ENCODE peak calls at places on chromosome 9, in eight cellular contexts. J, W, E, T, R, Z, N and U are unnamed samples. For H3K27me3, the result is how much of the 10 kb centered on the place peaks cover.

GRCh38 chr9:137427454-137428310 is 4.5 kb downstream of the NOXA1 start:
- DNase-seq in T (no peak), W (no peak), J (no peak), N (no peak), R (no peak), E (no peak), Z (no peak), U (no peak)

GRCh38 chr9:72185561-72185960 is 36.3 kb downstream of the GDA start:
- DNase-seq in R (peak), T (no peak), N (no peak), Z (no peak), W (peak), E (no peak), J (no peak), U (no peak)

GRCh38 chr9:34328500-34328982 is 527 bp downstream of the KIF24 start:
- DNase-seq in E (no peak), J (no peak), W (peak), T (no peak), Z (no peak), R (no peak), N (no peak), U (no peak)

GRCh38 chr9:110252509-110253139 is 3.7 kb downstream of the TXN start:
- DNase-seq in Z (no peak), W (no peak), E (no peak), R (no peak), T (no peak), J (no peak), N (no peak), U (no peak)

GRCh38 chr9:36623280-36623679 is 50.6 kb downstream of the MELK start:
- DNase-seq in T (no peak), R (no peak), Z (no peak), E (no peak), W (peak), J (no peak), N (no peak), U (no peak)

GRCh38 chr9:138022121-138022741 is 144.6 kb downstream of the CACNA1B start:
- DNase-seq in E (peak), Z (no peak), J (peak), T (peak), W (peak), R (no peak), N (no peak), U (no peak)

GRCh38 chr9:8348756-8349155 is 549.2 kb upstream of the DMAC1 start:
- DNase-seq in W (no peak), E (no peak), R (no peak), T (no peak), Z (no peak), N (no peak), J (no peak), U (no peak)

GRCh38 chr9:37390759-37391158 is 31.7 kb upstream of the GRHPR start:
- DNase-seq in N (no peak), E (peak), W (peak), Z (no peak), J (no peak), R (no peak), T (peak), U (no peak)

GRCh38 chr9:68711281-68711680 is 6.2 kb downstream of the PIP5K1B start:
- DNase-seq in W (no peak), N (no peak), Z (no peak), J (no peak), T (no peak), E (no peak), R (no peak), U (no peak)

GRCh38 chr9:68715181-68715456 is 10.1 kb downstream of the PIP5K1B start:
- DNase-seq in J (no peak), Z (no peak), E (no peak), W (no peak), T (no peak), R (no peak), N (no peak), U (no peak)

GRCh38 chr9:68710082-68710481 is 5.0 kb downstream of the PIP5K1B start:
- DNase-seq in Z (no peak), T (no peak), J (no peak), N (no peak), E (no peak), W (no peak), R (no peak), U (no peak)

GRCh38 chr9:68717554-68718453 is 12.8 kb downstream of the PIP5K1B start:
- DNase-seq in N (no peak), Z (no peak), W (no peak), J (no peak), E (no peak), T (no peak), R (no peak), U (no peak)

GRCh38 chr9:68714416-68715180 is 9.6 kb downstream of the PIP5K1B start:
- DNase-seq in Z (no peak), T (no peak), R (no peak), J (no peak), E (no peak), W (no peak), N (no peak), U (no peak)
- H3K4me3 ChIP-seq in Z (no peak), T (no peak), R (no peak), J (no peak), E (no peak), W (no peak), N (no peak), U (no peak)

GRCh38 chr9:93822229-93822628 is 132.9 kb downstream of the BARX1 start:
- DNase-seq in J (no peak), Z (no peak), N (no peak), T (no peak), W (no peak), R (no peak), E (no peak), U (no peak)

GRCh38 chr9:93819905-93820304 is 135.2 kb downstream of the BARX1 start:
- DNase-seq in E (no peak), T (no peak), J (no peak), R (no peak), Z (no peak), W (no peak), N (no peak), U (no peak)

GRCh38 chr9:93821307-93821703 is 133.8 kb downstream of the BARX1 start:
- DNase-seq in E (no peak), W (no peak), J (no peak), Z (no peak), R (no peak), T (no peak), N (no peak), U (no peak)

GRCh38 chr9:93818795-93819472 is 136.2 kb downstream of the BARX1 start:
- DNase-seq in R (no peak), N (no peak), J (no peak), T (no peak), Z (no peak), E (no peak), W (no peak), U (no peak)

DNA sequence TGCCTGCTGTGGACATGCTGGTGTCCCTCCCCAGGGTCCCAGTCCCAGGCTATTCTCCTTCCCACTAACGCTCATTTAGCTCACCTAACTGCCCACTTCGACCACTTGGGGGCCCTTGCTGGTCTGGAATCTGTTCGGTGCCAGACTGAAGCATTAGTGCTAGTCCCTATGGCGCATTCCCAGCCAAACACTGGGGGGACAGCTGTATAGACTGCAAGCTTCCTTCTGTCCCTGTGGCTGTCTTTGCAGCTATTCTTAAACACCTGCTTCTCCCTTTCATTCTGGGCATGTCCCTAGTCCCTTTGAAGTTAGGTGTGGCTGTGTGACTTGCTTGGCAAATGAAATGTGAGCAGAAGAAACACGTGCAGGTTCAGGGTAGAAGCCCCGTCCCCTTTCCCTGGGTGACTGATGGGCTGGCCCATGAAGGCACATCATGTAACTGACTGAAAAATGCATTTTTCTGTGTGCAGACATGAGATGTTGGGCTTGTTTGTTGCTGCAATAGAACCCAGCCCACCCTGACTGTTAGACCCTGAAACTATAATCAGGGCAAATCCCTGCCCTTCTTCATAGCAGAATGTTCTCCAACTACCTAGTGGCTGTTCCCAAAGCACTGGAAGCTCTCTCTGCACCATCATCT is 134.4 kb downstream of the BARX1 start:
- DNase-seq in W (peak), T (no peak), Z (no peak), R (no peak), J (no peak), N (no peak), E (peak), U (no peak)
- TF ChIP-seq CTCF in W (peak), T (peak), Z (peak), R (no peak), J (no peak), N (no peak), E (no peak), U (no peak)

DNA sequence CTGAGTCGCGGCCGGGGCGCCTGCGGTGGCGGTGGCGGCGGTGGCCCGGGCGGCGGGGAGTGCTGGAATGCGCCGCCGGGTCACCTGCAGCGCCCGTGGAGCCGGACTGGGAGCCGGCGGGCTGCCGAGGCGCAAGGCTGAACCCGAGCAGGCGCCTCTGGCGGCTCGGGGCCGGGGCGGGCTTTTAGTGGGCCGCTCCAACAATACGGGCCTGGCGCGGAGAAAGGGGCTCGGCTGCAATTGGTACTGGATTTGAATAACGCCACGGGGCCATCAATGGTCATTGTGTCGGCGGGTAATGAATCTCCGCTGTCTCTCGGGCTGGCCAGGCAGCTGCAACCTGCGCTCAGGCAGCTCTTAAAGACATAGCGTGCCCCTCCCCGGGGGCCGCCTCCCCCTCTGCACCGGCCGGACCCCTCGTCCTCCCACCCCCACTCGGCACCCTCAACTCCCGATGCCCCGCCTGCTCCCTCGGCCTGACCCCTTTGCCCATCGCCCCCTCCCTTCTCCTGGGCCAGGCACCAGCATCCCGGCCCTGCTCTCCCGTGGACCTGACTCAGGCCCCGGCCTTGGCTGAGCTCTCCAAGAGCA is 22.1 kb downstream of the URM1 start:
- DNase-seq in R (no peak), W (no peak), T (no peak), Z (no peak), N (no peak), E (peak), J (no peak), U (no peak)
- H3K27me3 ChIP-seq in R (under half), W (under half), T (under half), Z (under half), N (under half), E (half or more), J (under half), U (half or more)

DNA sequence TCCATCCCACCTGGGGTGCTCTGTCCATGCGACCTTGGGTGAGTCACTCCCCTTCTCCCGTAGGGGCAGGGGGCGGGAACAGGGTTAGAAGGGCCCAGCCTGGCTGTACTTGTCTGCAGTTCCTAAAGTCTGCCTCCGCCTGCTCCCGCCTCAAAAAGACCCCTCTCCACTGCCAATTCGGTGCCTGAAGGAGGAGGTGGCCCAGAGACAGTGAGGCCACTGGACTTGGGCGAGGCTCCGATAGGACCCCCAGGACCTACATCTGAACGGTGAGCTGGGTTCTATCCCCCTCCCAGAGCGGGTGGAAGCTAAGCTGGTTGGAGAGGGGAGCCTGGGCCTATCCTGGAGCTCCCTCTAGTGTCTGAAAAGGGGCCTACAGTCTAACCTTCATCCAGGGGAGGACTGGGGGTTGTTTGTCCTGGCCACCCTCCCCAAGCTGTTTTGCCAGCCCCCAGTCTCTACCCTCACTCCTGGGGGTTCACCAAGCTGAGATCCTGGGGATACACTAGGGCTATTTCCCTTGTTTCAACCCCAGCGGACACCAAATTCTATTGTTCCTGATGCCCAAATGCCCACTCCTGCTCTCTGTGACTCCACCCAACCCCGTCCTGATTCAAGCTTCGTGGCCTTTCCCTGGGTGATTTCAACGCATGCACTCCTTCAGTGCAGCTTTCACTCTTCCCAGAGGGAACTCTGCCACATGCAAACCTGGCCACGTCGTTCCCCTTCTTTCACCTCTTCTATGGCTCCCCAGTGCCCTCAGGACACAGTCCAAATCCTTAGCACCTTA is 6.1 kb upstream of the CRB2 start:
- DNase-seq in T (peak), Z (peak), R (no peak), E (peak), J (peak), W (peak), N (no peak), U (no peak)
- H3K4me3 ChIP-seq in T (no peak), Z (no peak), R (no peak), E (no peak), J (no peak), W (no peak), N (no peak), U (no peak)

GRCh38 chr9:127203501-127204327 is 60.9 kb upstream of the GARNL3 start:
- DNase-seq in W (no peak), R (no peak), E (no peak), Z (no peak), N (no peak), T (no peak), J (no peak), U (no peak)

GRCh38 chr9:127202461-127203139 is 62.0 kb upstream of the GARNL3 start:
- DNase-seq in E (no peak), Z (no peak), N (no peak), W (no peak), R (no peak), T (no peak), J (no peak), U (no peak)

GRCh38 chr9:127201071-127201541 is 63.5 kb upstream of the GARNL3 start:
- DNase-seq in J (no peak), T (no peak), N (no peak), E (no peak), Z (no peak), R (no peak), W (no peak), U (no peak)

GRCh38 chr9:127200106-127200862 is 64.3 kb upstream of the GARNL3 start:
- DNase-seq in Z (no peak), N (no peak), J (no peak), W (no peak), T (no peak), E (no peak), R (no peak), U (no peak)

GRCh38 chr9:127201731-127202130 is 62.8 kb upstream of the GARNL3 start:
- DNase-seq in R (no peak), J (no peak), W (no peak), Z (no peak), N (no peak), E (no peak), T (no peak), U (no peak)
- TF ChIP-seq CTCF in R (no peak), J (no peak), W (no peak), Z (no peak), N (no peak), E (no peak), T (no peak), U (no peak)

GRCh38 chr9:38622083-38622674 is 1.8 kb upstream of the ANKRD18A start:
- DNase-seq in J (peak), W (peak), R (no peak), Z (no peak), T (no peak), E (peak), N (no peak), U (no peak)
- H3K27me3 ChIP-seq in J (under half), W (under half), R (under half), Z (under half), T (under half), E (half or more), N (half or more), U (under half)

GRCh38 chr9:74528207-74528606 is 31.1 kb downstream of the RORB start:
- DNase-seq in J (no peak), R (no peak), T (no peak), E (peak), W (no peak), Z (no peak), N (no peak), U (no peak)

GRCh38 chr9:74527718-74528117 is 30.6 kb downstream of the RORB start:
- DNase-seq in Z (no peak), N (no peak), J (no peak), R (no peak), W (no peak), E (no peak), T (no peak), U (no peak)

GRCh38 chr9:74521009-74521408 is 23.9 kb downstream of the RORB start:
- DNase-seq in N (no peak), R (no peak), J (no peak), T (no peak), Z (no peak), E (no peak), W (no peak), U (no peak)

GRCh38 chr9:74524289-74524688 is 27.2 kb downstream of the RORB start:
- DNase-seq in Z (no peak), W (no peak), R (no peak), N (no peak), J (no peak), E (no peak), T (no peak), U (no peak)

GRCh38 chr9:74526215-74526614 is 29.1 kb downstream of the RORB start:
- DNase-seq in Z (no peak), J (no peak), W (no peak), T (no peak), R (no peak), E (no peak), N (no peak), U (no peak)
- H3K4me3 ChIP-seq in Z (no peak), J (no peak), W (no peak), T (no peak), R (no peak), E (no peak), N (no peak), U (no peak)